ENCODE peak calls at places on chromosomes 4 and X, in six cellular contexts. S is GM12891, U is HepG2, D is H1, H is GM12878, B is K562. C is an unnamed sample.

GRCh38 chrX:80285131-80285773 is 135.0 kb upstream of the TENT5D start:
- DNase-seq in S (no peak), U (peak), D (peak), H (no peak), B (peak), C (no peak)

GRCh38 chr4:105620640-105621323 is 68.4 kb downstream of the ARHGEF38 start:
- DNase-seq in S (no peak), U (no peak), D (no peak), H (no peak), B (no peak), C (no peak)

GRCh38 chrX:45322382-45322781 is 121.7 kb upstream of the DIPK2B start:
- DNase-seq in S (no peak), U (peak), D (peak), H (no peak), B (no peak), C (no peak)

GRCh38 chr4:8198206-8198905 is 734 bp upstream of the SH3TC1 start:
- DNase-seq in S (no peak), U (no peak), D (no peak), H (peak), B (no peak), C (no peak)

GRCh38 chr4:189200346-189200745 is 740.3 kb upstream of the FRG1 start:
- DNase-seq in S (no peak), U (no peak), D (no peak), H (no peak), B (no peak), C (no peak)

GRCh38 chr4:84938316-84938715 is 28.2 kb downstream of the WDFY3 start:
- DNase-seq in S (no peak), U (peak), D (no peak), H (no peak), B (no peak), C (no peak)

GRCh38 chr4:176277162-176277904 is 8.3 kb upstream of the ASB5 start:
- DNase-seq in S (peak), U (peak), D (no peak), H (no peak), B (peak), C (no peak)

GRCh38 chr4:112185740-112186670 is 40.8 kb downstream of the FAM241A start:
- DNase-seq in S (no peak), U (no peak), D (no peak), H (no peak), B (no peak), C (no peak)

GRCh38 chr4:143626134-143626859 is 74.2 kb downstream of the FREM3 start:
- DNase-seq in S (no peak), U (no peak), D (no peak), H (no peak), B (no peak), C (no peak)

GRCh38 chrX:24494544-24495113 is 29.5 kb downstream of the PDK3 start:
- DNase-seq in S (no peak), U (peak), D (no peak), H (no peak), B (no peak), C (no peak)
- TF ChIP-seq POLR2A in S (no peak), U (no peak), D (no peak), H (no peak), B (no peak), C (no peak)

DNA sequence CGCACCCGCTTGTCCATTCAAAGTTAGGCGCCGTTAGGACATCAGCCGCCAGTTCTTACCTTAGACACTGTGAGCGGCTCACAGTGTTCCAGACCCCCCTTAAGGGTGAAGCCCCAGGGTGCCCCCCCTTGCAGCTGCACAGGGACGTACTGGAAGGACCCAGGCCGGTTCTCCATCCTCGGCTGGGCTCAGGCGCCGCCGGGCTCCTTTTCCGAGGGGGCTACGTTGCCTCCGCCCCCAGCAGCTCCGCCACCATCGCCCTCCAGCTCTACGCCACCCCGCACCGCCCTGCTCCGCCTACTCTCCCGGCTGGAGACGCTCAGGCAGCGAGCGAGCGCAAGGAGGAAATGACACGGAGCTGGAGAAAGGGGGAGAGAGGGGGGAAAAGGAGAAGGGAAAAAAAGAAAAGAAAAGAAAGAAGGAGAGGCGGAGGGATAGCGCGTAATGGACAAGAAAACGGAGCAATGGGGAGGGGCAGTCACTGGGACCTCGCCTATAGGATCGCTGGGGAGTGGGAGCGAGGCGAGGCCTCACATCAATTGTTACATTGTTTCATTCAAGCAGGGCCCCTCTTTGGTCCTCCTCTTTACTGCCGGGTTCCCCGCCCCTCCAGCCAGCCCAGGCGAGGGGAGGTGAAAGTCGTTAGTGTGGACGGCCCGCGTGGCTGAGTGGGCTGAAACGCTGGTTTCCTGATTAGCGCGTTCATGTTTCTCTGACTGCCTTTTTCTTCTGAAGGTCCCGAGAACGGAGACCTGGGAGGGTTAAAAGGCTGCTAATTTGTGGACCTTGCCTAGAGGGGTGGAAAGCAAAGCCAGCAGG is at the start of gene SHROOM4:
- DNase-seq in S (no peak), U (peak), D (peak), H (no peak), B (no peak), C (no peak)
- TF ChIP-seq POLR2AphosphoS5 in S (no peak), U (no peak), D (no peak), H (no peak), B (no peak), C (no peak)

GRCh38 chrX:20715176-20715575 is 448.5 kb upstream of the RPS6KA3 start:
- DNase-seq in S (no peak), U (no peak), D (no peak), H (no peak), B (no peak), C (no peak)

GRCh38 chrX:20712811-20713210 is 446.1 kb upstream of the RPS6KA3 start:
- DNase-seq in S (no peak), U (no peak), D (no peak), H (no peak), B (no peak), C (no peak)

GRCh38 chrX:20720954-20721626 is 454.4 kb upstream of the RPS6KA3 start:
- DNase-seq in S (no peak), U (no peak), D (no peak), H (no peak), B (no peak), C (no peak)

DNA sequence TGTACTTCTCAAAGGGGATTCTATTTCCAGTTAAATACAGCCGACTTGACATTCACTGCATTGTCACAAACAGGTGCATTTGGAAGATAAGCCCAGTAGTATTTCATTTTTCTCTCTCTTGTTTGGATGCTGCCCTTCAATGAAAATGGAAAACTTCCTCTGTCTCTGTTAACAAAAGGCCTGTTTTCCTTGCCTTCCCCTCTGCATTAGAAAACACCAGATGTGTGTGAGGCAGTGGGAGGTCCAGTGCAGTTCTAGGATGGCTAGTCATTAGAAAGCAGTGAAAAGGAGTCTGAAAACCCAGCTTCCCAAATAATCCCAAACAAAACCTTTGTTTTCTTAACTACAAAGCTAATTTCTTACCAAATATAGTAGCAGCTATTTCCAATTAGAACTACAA is 451.9 kb upstream of the RPS6KA3 start:
- DNase-seq in S (no peak), U (no peak), D (no peak), H (no peak), B (no peak), C (no peak)
- TF ChIP-seq TAF1 in S (no peak), U (no peak), D (no peak), H (no peak), B (no peak), C (no peak)

GRCh38 chrX:53429755-53430154 is 4.4 kb downstream of the HSD17B10 start:
- DNase-seq in S (no peak), U (no peak), D (no peak), H (no peak), B (no peak), C (no peak)

GRCh38 chrX:53435997-53436396 is 1.8 kb upstream of the HSD17B10 start:
- DNase-seq in S (no peak), U (peak), D (peak), H (peak), B (peak), C (peak)

GRCh38 chrX:53430231-53430630 is 3.9 kb downstream of the HSD17B10 start:
- DNase-seq in S (no peak), U (no peak), D (no peak), H (no peak), B (no peak), C (no peak)

GRCh38 chrX:53437211-53437610 is 3.0 kb upstream of the HSD17B10 start:
- DNase-seq in S (no peak), U (no peak), D (no peak), H (no peak), B (no peak), C (no peak)

DNA sequence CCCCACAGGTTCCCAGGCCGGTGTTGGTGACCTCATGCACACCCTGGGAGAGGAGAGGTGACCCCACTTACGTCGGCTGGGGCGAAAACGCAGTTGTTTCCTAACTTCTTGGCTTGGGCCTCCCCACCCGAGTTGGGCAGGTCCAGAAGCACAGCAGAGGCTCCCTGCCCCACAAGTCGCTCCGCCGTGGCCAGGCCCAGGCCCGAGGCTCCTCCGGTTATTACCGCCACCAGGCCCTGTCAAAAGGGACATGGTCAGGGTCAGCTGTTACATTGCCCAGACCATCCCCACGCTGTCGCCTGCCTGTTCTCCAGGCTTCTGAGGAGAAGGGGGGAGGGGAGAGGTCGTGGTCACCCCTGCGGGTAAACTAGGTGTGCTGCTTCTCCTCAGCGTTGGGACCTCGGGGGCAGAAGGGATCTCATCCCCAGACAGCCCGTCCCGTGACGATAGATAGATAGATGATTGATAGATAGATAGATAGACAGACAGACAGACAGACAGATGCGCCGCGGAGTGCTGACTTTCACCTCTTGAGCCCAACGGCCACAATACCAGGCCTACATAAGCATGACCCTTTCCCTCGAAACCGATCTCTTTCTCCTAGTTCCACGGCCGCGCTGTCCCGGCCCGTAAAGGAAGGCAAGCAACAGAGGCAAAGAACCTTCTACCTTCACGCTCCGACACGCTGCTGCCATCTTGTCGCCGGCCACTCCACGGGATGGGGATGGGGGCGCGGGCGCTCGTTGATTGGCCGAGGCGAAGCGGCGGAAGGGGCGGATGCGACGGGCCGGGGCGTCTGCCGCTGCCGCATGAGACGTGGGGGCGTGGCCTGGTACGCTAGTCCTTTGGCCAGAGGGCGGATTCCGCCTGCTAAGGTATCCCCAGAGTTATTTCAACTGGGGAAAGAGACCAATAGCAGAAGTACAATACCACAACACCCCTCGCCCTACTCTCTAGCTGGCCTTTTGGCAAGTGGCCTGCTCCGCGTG is at the start of gene HSD17B10:
- DNase-seq in S (peak), U (peak), D (peak), H (peak), B (peak), C (peak)
- TF ChIP-seq POLR2A in S (peak), U (peak), D (no peak), H (peak), B (peak), C (peak)